ENCODE peak calls at places on chromosomes 4 and X, in six cellular contexts. R, O, C, D, Z and Q are unnamed samples.

GRCh38 chrX:21723097-21723496 is 34.8 kb downstream of the SMPX start:
- DNase-seq in R (no peak), C (no peak), D (no peak), Z (no peak), O (no peak), Q (no peak)

GRCh38 chr4:1154523-1155182 is 17.7 kb downstream of the SPON2 start:
- DNase-seq in D (no peak), Z (no peak), R (no peak), O (no peak), C (peak), Q (no peak)

GRCh38 chrX:101260435-101260834 is 30.7 kb downstream of the TAF7L start:
- DNase-seq in C (no peak), Z (no peak), R (no peak), O (no peak), D (no peak), Q (no peak)

GRCh38 chrX:69079278-69079677 is 86.0 kb downstream of the PJA1 start:
- DNase-seq in C (no peak), O (no peak), D (no peak), R (no peak), Z (no peak), Q (no peak)

GRCh38 chrX:107686792-107687191 is 58.5 kb downstream of the PRPS1 start:
- DNase-seq in O (no peak), D (no peak), C (no peak), R (no peak), Z (no peak), Q (no peak)

GRCh38 chrX:22538581-22538980 is 265.9 kb downstream of the CBLL2 start:
- DNase-seq in C (no peak), R (no peak), D (no peak), O (no peak), Z (no peak), Q (no peak)

GRCh38 chr4:47642985-47643745 is 158.1 kb downstream of the ATP10D start:
- DNase-seq in R (no peak), C (no peak), O (no peak), D (no peak), Z (no peak), Q (no peak)

GRCh38 chr4:2936773-2937145 is 26.4 kb downstream of the NOP14 start:
- DNase-seq in O (no peak), C (peak), Z (no peak), D (no peak), R (no peak), Q (peak)

GRCh38 chr4:74628808-74629616 is 165.3 kb downstream of the BTC start:
- DNase-seq in D (no peak), C (no peak), O (no peak), R (peak), Z (no peak), Q (no peak)

GRCh38 chr4:141328550-141329173 is 108.0 kb downstream of the ZNF330 start:
- DNase-seq in R (no peak), Z (no peak), O (no peak), C (no peak), D (no peak), Q (no peak)

GRCh38 chr4:113602829-113603228 is 158.7 kb downstream of the CAMK2D start:
- DNase-seq in R (no peak), C (no peak), D (no peak), Z (no peak), O (no peak), Q (no peak)

GRCh38 chrX:109785053-109785452 is 52.0 kb upstream of the ACSL4 start:
- DNase-seq in C (no peak), R (no peak), Z (no peak), O (no peak), D (no peak), Q (no peak)

GRCh38 chrX:109783712-109784109 is 50.7 kb upstream of the ACSL4 start:
- DNase-seq in C (no peak), D (no peak), R (no peak), Z (no peak), O (no peak), Q (no peak)

GRCh38 chrX:109777749-109778148 is 44.7 kb upstream of the ACSL4 start:
- DNase-seq in D (no peak), R (no peak), Z (no peak), O (no peak), C (no peak), Q (no peak)

GRCh38 chrX:109782994-109783711 is 50.1 kb upstream of the ACSL4 start:
- DNase-seq in O (no peak), R (no peak), C (no peak), D (no peak), Z (no peak), Q (no peak)
- H3K27ac ChIP-seq in O (no peak), R (no peak), C (peak), D (no peak), Z (no peak), Q (no peak)

GRCh38 chr4:26857278-26858034 is 3.2 kb upstream of the STIM2 start:
- DNase-seq in D (peak), O (peak), Z (peak), R (peak), C (peak), Q (peak)

GRCh38 chr4:26858947-26859401 is 1.7 kb upstream of the STIM2 start:
- DNase-seq in O (no peak), R (no peak), C (no peak), D (no peak), Z (no peak), Q (no peak)

GRCh38 chr4:26859762-26860156 is 882 bp upstream of the STIM2 start:
- DNase-seq in D (no peak), C (no peak), Z (no peak), R (peak), O (no peak), Q (no peak)

GRCh38 chr4:26856906-26857277 is 3.7 kb upstream of the STIM2 start:
- DNase-seq in C (no peak), Z (no peak), R (no peak), O (no peak), D (no peak), Q (no peak)

DNA sequence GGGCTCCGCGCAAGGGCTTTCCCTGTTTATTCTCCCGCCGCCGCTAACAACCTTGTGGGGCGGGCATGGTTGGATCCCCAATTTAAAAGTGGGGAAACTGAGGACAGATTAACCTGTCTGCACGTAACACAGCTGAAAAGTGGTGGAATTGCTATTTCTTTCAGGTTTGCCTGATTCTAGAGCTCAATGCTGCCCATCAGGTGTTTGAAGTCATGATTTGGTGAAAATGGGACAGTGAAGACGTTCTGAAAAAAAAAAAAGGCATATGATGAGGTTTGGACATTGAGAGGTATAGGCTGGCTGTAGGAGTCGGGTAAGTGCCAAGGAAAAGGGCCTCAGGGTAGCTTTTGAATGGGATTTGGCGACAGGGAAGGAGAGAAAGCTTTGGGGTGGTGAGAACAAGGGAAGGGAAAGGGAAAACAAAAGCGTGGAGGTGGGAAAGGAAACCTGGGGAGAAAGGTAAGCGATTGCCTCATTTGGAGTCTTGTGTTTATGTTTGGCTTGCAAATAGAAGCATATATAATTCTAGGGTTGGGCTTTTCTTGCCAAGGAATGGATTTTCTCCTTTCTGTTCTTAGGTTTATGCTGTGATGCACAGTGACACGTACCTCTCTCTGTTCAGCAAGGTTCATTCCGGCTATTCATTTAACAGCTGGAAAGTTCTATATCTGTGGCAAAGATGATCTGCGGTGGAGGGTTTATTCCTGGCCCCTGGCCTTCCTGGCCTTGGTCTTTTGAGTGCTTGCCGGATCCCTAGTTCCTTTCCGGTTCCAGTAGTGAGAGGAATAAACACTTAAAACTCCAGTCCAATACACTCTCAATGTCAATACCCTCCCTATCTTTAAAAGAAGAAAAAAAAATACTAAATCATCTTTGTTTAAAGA is 2.4 kb upstream of the STIM2 start:
- DNase-seq in O (no peak), C (no peak), D (no peak), Z (no peak), R (no peak), Q (no peak)
- H3K27ac ChIP-seq in O (peak), C (peak), D (peak), Z (no peak), R (peak), Q (peak)

GRCh38 chr4:143403551-143403816 is 66.8 kb downstream of the GAB1 start:
- DNase-seq in C (no peak), D (no peak), R (no peak), Z (no peak), O (no peak), Q (no peak)
- H3K27ac ChIP-seq in C (peak), D (no peak), R (no peak), Z (no peak), O (no peak), Q (no peak)

GRCh38 chr4:56995525-56995924 is 16.8 kb downstream of the POLR2B start:
- DNase-seq in D (no peak), C (peak), R (peak), O (no peak), Z (peak), Q (no peak)
- H3K27ac ChIP-seq in D (no peak), C (peak), R (no peak), O (no peak), Z (no peak), Q (no peak)